ENCODE peak calls at places on chromosome 15, in four cellular contexts. B is foreskin fibroblast, G is IMR-90, Z is stomach. H is an unnamed sample.

GRCh38 chr15:78317145-78317836 is 17.9 kb upstream of the SKIC8 start:
- DNase-seq in G (no peak), Z (peak), B (no peak), H (no peak)

GRCh38 chr15:34855397-34855796 is 60.0 kb upstream of the ACTC1 start:
- DNase-seq in B (peak), G (peak), Z (no peak), H (no peak)

GRCh38 chr15:33098082-33099058 is 96.1 kb downstream of the FMN1 start:
- DNase-seq in B (peak), G (peak), Z (no peak), H (no peak)

GRCh38 chr15:78768096-78768495 is 43.2 kb downstream of the ADAMTS7 start:
- DNase-seq in B (no peak), G (no peak), Z (no peak), H (no peak)

GRCh38 chr15:43070249-43070648 is 35.6 kb downstream of the UBR1 start:
- DNase-seq in Z (no peak), B (no peak), G (no peak), H (no peak)

GRCh38 chr15:31555022-31555421 is 228.4 kb downstream of the KLF13 start:
- DNase-seq in Z (no peak), G (no peak), B (no peak), H (no peak)

GRCh38 chr15:60520041-60520824 is 41.3 kb upstream of the ICE2 start:
- DNase-seq in G (peak), B (peak), Z (no peak), H (no peak)

GRCh38 chr15:100889359-100890058 is 9.9 kb downstream of the ALDH1A3 start:
- DNase-seq in B (peak), G (peak), Z (no peak), H (no peak)

GRCh38 chr15:26974120-26974780 is 3.3 kb downstream of the GABRG3 start:
- DNase-seq in B (no peak), G (peak), Z (no peak), H (no peak)

GRCh38 chr15:84112025-84112424 is 123.5 kb upstream of the GOLGA6L4 start:
- DNase-seq in G (peak), Z (no peak), B (peak), H (no peak)

GRCh38 chr15:33154366-33155166 is 39.9 kb downstream of the FMN1 start:
- DNase-seq in G (peak), Z (no peak), B (peak), H (no peak)

GRCh38 chr15:35047528-35047927 is 37.6 kb downstream of the NANOGP8 start:
- DNase-seq in G (no peak), Z (no peak), B (no peak), H (no peak)

GRCh38 chr15:51493892-51494291 is 128.7 kb downstream of the DMXL2 start:
- DNase-seq in B (no peak), G (peak), Z (no peak), H (no peak)

GRCh38 chr15:51503003-51503402 is 119.6 kb downstream of the DMXL2 start:
- DNase-seq in B (no peak), Z (no peak), G (no peak), H (no peak)

GRCh38 chr15:51497806-51498205 is 124.8 kb downstream of the DMXL2 start:
- DNase-seq in B (no peak), Z (no peak), G (no peak), H (no peak)

GRCh38 chr15:51494411-51495314 is 127.9 kb downstream of the DMXL2 start:
- DNase-seq in G (peak), Z (no peak), B (no peak), H (no peak)

GRCh38 chr15:51499379-51499976 is 123.1 kb downstream of the DMXL2 start:
- DNase-seq in G (peak), B (peak), Z (no peak), H (no peak)
- TF ChIP-seq CTCF in G (peak), B (peak), Z (peak), H (peak)

DNA sequence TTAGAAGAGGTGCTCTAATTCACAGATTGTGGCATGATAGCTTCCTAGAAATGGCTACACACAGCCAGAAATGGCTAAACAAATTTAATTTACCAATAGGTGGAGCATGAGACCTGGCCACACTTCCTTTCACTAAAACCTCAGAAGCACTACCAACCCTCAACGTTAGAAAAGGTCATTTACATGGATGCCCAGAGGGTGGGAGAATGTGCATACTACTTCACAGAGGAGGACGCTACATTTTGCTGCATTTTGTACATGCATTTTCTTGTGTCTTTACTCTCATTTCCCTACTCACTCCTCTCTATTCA is 40.2 kb downstream of the C2CD4B start:
- DNase-seq in B (no peak), G (no peak), Z (no peak), H (no peak)
- TF ChIP-seq CTCF in B (no peak), G (no peak), Z (no peak), H (no peak)

GRCh38 chr15:85504739-85505676 is 124.6 kb downstream of the AKAP13 start:
- DNase-seq in G (peak), Z (peak), B (peak), H (peak)
- TF ChIP-seq CTCF in G (peak), Z (peak), B (peak), H (peak)

GRCh38 chr15:68578175-68578959 is 426 bp upstream of the CORO2B start:
- DNase-seq in G (peak), Z (peak), B (peak), H (peak)
- TF ChIP-seq CTCF in G (peak), Z (peak), B (peak), H (no peak)

DNA sequence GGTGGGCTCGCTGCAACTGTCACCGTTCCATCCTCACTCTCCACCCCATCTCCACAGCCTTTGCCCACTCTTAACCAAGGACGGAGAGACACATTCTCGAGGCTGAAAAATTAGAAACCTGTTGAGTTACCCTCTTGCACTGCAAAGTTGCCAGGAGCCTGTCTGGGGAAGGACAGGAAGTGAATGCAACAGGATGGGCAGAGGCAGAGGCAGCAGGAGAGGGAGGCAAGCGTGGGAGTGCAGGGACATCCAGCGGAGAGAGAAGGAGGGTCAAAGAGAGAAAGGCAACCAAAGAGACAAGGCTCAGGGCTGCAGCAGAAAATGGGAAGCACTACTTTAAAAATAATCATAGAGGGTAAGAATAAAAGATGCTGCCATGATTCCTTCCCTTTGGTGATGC is 78.9 kb upstream of the ARRDC4 start:
- DNase-seq in G (no peak), B (no peak), Z (no peak), H (no peak)
- TF ChIP-seq CTCF in G (no peak), B (no peak), Z (no peak), H (no peak)

GRCh38 chr15:88476635-88477038 is 9.1 kb downstream of the MRPS11 start:
- DNase-seq in G (peak), Z (peak), B (peak), H (peak)
- TF ChIP-seq CTCF in G (peak), Z (peak), B (peak), H (peak)

GRCh38 chr15:72342385-72342784 is 22.4 kb upstream of the CELF6 start:
- DNase-seq in G (peak), B (no peak), Z (peak), H (peak)

GRCh38 chr15:72339777-72340177 is 19.8 kb upstream of the CELF6 start:
- DNase-seq in B (peak), Z (no peak), G (peak), H (no peak)

GRCh38 chr15:72340366-72340765 is 20.4 kb upstream of the CELF6 start:
- DNase-seq in Z (no peak), B (no peak), G (peak), H (no peak)

GRCh38 chr15:72338617-72339321 is 18.8 kb upstream of the CELF6 start:
- DNase-seq in Z (no peak), B (peak), G (peak), H (no peak)

DNA sequence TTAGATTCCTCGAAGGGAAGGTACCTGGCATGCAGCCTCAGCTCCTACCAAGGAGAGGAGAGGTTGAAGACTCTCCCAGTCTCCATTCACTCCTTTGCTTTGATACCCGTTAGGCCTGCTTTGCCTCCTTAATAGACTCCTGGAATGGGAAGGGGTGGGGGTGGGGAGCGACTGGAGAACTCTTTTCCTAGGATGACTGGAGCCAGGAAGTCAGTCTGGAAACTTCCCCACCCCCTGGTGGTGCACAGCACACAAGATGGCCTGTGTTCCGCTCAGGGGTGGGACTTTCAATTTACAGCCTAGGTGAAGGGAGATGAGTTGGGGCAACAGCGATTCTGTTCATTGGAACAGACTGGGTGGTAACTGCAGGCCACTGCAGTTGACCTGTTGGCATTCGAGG is 21.4 kb upstream of the CELF6 start:
- DNase-seq in Z (no peak), G (no peak), B (no peak), H (peak)
- TF ChIP-seq CTCF in Z (no peak), G (peak), B (peak), H (peak)

GRCh38 chr15:81091889-81092558 is 42.0 kb upstream of the CFAP161 start:
- DNase-seq in Z (no peak), B (peak), G (peak), H (peak)
- TF ChIP-seq CTCF in Z (no peak), B (no peak), G (no peak), H (no peak)

DNA sequence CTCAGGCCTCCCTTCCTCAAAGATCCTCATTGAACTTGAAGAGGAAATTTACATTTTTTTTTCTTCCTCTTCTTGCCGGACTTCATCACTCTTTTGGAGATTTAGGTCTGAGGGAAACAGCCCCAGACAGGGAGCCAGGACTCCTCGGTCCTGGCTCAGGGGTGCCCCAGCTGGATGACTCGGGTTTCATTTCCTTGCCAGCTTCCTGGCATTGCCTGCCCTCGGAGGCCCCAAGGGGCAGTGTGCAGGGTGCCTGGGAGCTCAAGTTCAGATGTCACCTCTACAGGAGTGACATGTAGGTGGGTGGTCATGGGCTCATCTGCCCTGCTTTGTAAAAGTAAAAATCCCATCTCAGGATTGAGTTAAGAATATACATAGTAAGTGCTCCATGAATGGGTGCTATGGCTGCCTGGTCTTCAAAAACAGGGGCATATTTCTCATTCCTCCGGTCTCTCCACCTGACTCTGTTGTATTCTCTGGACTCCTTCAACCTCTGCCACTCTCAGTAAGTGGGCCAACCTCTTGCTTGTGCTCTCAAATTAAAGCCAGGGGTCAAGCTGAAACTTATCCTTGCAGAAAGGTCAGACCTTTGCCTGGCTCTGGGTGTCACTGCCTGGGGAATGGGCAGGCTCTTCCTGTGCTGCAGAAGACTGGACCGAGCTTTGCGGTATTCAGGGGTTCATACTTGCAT is 51.8 kb downstream of the SMAD6 start:
- DNase-seq in G (no peak), B (no peak), Z (no peak), H (no peak)
- TF ChIP-seq CTCF in G (no peak), B (no peak), Z (no peak), H (no peak)

GRCh38 chr15:64137226-64137833 is 14.2 kb upstream of the SNX22 start:
- DNase-seq in G (no peak), B (no peak), Z (no peak), H (no peak)
- TF ChIP-seq CTCF in G (no peak), B (no peak), Z (no peak), H (no peak)